ENCODE peak calls at places on chromosomes 11 and 22, in ten cellular contexts. One of them, this sample, is unnamed.
A peak's percentile ranks its signal among the peaks of the same experiment; 100 is the strongest.

GRCh38 chr11:19359425-19360000 is 118.8 kb upstream of the E2F8 start:
- DNase-seq in PC-3: no peak
- DNase-seq in neural progenitor cell: no peak
- DNase-seq in mesenchymal stem cell: peak; percentile 61
- DNase-seq in lower lobe of right lung: no peak
- DNase-seq in CD4-positive, CD25-positive, alpha-beta regulatory T cell: no peak
- DNase-seq in spleen: no peak
- DNase-seq in ovary: no peak
- DNase-seq in CD8-positive, alpha-beta memory T cell: no peak
- DNase-seq in neuronal stem cell: peak; percentile 36
- DNase-seq in this sample: peak; percentile 63

GRCh38 chr11:70504246-70505020 is 106.1 kb downstream of the CTTN start:
- DNase-seq in PC-3: no peak
- DNase-seq in neural progenitor cell: no peak
- DNase-seq in mesenchymal stem cell: no peak
- DNase-seq in lower lobe of right lung: peak; percentile 20
- DNase-seq in CD4-positive, CD25-positive, alpha-beta regulatory T cell: no peak
- DNase-seq in spleen: peak; percentile 63
- DNase-seq in ovary: no peak
- DNase-seq in CD8-positive, alpha-beta memory T cell: no peak
- DNase-seq in neuronal stem cell: no peak
- DNase-seq in this sample: no peak

GRCh38 chr11:103488021-103488420 is 378.8 kb downstream of the DYNC2H1 start:
- DNase-seq in PC-3: peak; percentile 89
- DNase-seq in neural progenitor cell: no peak
- DNase-seq in mesenchymal stem cell: no peak
- DNase-seq in lower lobe of right lung: no peak
- DNase-seq in CD4-positive, CD25-positive, alpha-beta regulatory T cell: peak; percentile 48
- DNase-seq in spleen: no peak
- DNase-seq in ovary: no peak
- DNase-seq in CD8-positive, alpha-beta memory T cell: no peak
- DNase-seq in neuronal stem cell: no peak
- DNase-seq in this sample: no peak

GRCh38 chr11:109480251-109480650 is 58.3 kb downstream of the C11orf87 start:
- DNase-seq in PC-3: no peak
- DNase-seq in neural progenitor cell: peak; percentile 1
- DNase-seq in mesenchymal stem cell: no peak
- DNase-seq in lower lobe of right lung: no peak
- DNase-seq in CD4-positive, CD25-positive, alpha-beta regulatory T cell: no peak
- DNase-seq in spleen: no peak
- DNase-seq in ovary: no peak
- DNase-seq in CD8-positive, alpha-beta memory T cell: no peak
- DNase-seq in neuronal stem cell: no peak
- DNase-seq in this sample: no peak

GRCh38 chr11:22479133-22479690 is 141.0 kb downstream of the SLC17A6 start:
- DNase-seq in PC-3: no peak
- DNase-seq in neural progenitor cell: no peak
- DNase-seq in mesenchymal stem cell: no peak
- DNase-seq in lower lobe of right lung: no peak
- DNase-seq in CD4-positive, CD25-positive, alpha-beta regulatory T cell: no peak
- DNase-seq in spleen: no peak
- DNase-seq in ovary: no peak
- DNase-seq in CD8-positive, alpha-beta memory T cell: no peak
- DNase-seq in neuronal stem cell: no peak
- DNase-seq in this sample: peak; percentile 84

GRCh38 chr22:19060356-19061009 is 61.7 kb downstream of the DGCR2 start:
- DNase-seq in PC-3: peak; percentile 76
- DNase-seq in neural progenitor cell: no peak
- DNase-seq in mesenchymal stem cell: peak; percentile 71
- DNase-seq in lower lobe of right lung: peak; percentile 20
- DNase-seq in CD4-positive, CD25-positive, alpha-beta regulatory T cell: no peak
- DNase-seq in spleen: peak; percentile 28
- DNase-seq in ovary: no peak
- DNase-seq in CD8-positive, alpha-beta memory T cell: no peak
- DNase-seq in neuronal stem cell: no peak
- DNase-seq in this sample: peak; percentile 18

GRCh38 chr11:89293966-89294679 is 116.4 kb downstream of the TYR start:
- DNase-seq in PC-3: no peak
- DNase-seq in neural progenitor cell: peak; percentile 72
- DNase-seq in mesenchymal stem cell: peak; percentile 21
- DNase-seq in lower lobe of right lung: no peak
- DNase-seq in CD4-positive, CD25-positive, alpha-beta regulatory T cell: no peak
- DNase-seq in spleen: no peak
- DNase-seq in ovary: peak; percentile 30
- DNase-seq in CD8-positive, alpha-beta memory T cell: no peak
- DNase-seq in neuronal stem cell: peak; percentile 17
- DNase-seq in this sample: peak; percentile 36

GRCh38 chr11:9069256-9069655 is 22.1 kb downstream of the SCUBE2 start:
- DNase-seq in PC-3: no peak
- DNase-seq in neural progenitor cell: no peak
- DNase-seq in mesenchymal stem cell: no peak
- DNase-seq in lower lobe of right lung: no peak
- DNase-seq in CD4-positive, CD25-positive, alpha-beta regulatory T cell: no peak
- DNase-seq in spleen: no peak
- DNase-seq in ovary: no peak
- DNase-seq in CD8-positive, alpha-beta memory T cell: no peak
- DNase-seq in neuronal stem cell: no peak
- DNase-seq in this sample: no peak

GRCh38 chr11:13207270-13207664 is 70.3 kb upstream of the BMAL1 start:
- DNase-seq in PC-3: no peak
- DNase-seq in neural progenitor cell: no peak
- DNase-seq in mesenchymal stem cell: no peak
- DNase-seq in lower lobe of right lung: no peak
- DNase-seq in CD4-positive, CD25-positive, alpha-beta regulatory T cell: no peak
- DNase-seq in spleen: no peak
- DNase-seq in ovary: no peak
- DNase-seq in CD8-positive, alpha-beta memory T cell: no peak
- DNase-seq in neuronal stem cell: no peak
- DNase-seq in this sample: no peak

GRCh38 chr11:63032451-63032850 is 16.8 kb upstream of the SLC22A8 start:
- DNase-seq in PC-3: no peak
- DNase-seq in neural progenitor cell: no peak
- DNase-seq in mesenchymal stem cell: no peak
- DNase-seq in lower lobe of right lung: no peak
- DNase-seq in CD4-positive, CD25-positive, alpha-beta regulatory T cell: no peak
- DNase-seq in spleen: no peak
- DNase-seq in ovary: no peak
- DNase-seq in CD8-positive, alpha-beta memory T cell: no peak
- DNase-seq in neuronal stem cell: no peak
- DNase-seq in this sample: no peak

GRCh38 chr22:23404689-23405365 is 175.3 kb downstream of the IGLL1 start:
- DNase-seq in PC-3: peak; percentile 31
- DNase-seq in neural progenitor cell: peak; percentile 53
- DNase-seq in mesenchymal stem cell: peak; percentile 54
- DNase-seq in lower lobe of right lung: no peak
- DNase-seq in CD4-positive, CD25-positive, alpha-beta regulatory T cell: no peak
- DNase-seq in spleen: peak; percentile 60
- DNase-seq in ovary: peak; percentile 72
- DNase-seq in CD8-positive, alpha-beta memory T cell: no peak
- DNase-seq in neuronal stem cell: peak; percentile 67
- DNase-seq in this sample: peak; percentile 75

GRCh38 chr11:12090061-12090572 is 20.3 kb upstream of the MICAL2 start:
- DNase-seq in PC-3: peak; percentile 94
- DNase-seq in neural progenitor cell: no peak
- DNase-seq in mesenchymal stem cell: no peak
- DNase-seq in lower lobe of right lung: peak; percentile 54
- DNase-seq in CD4-positive, CD25-positive, alpha-beta regulatory T cell: peak; percentile 65
- DNase-seq in spleen: no peak
- DNase-seq in ovary: no peak
- DNase-seq in CD8-positive, alpha-beta memory T cell: no peak
- DNase-seq in neuronal stem cell: no peak
- DNase-seq in this sample: peak; percentile 34
- H3K4me1 ChIP-seq in PC-3: peaks cover 70% of the 10 kb centered on the region
- H3K4me1 ChIP-seq in neural progenitor cell: peaks cover 25% of the 10 kb centered on the region
- H3K4me1 ChIP-seq in mesenchymal stem cell: peaks cover 40% of the 10 kb centered on the region
- H3K4me1 ChIP-seq in lower lobe of right lung: peaks cover 75% of the 10 kb centered on the region
- H3K4me1 ChIP-seq in CD4-positive, CD25-positive, alpha-beta regulatory T cell: peaks cover 44% of the 10 kb centered on the region
- H3K4me1 ChIP-seq in spleen: peaks cover 69% of the 10 kb centered on the region
- H3K4me1 ChIP-seq in ovary: peaks cover 9% of the 10 kb centered on the region
- H3K4me1 ChIP-seq in CD8-positive, alpha-beta memory T cell: peaks cover 66% of the 10 kb centered on the region
- H3K4me1 ChIP-seq in neuronal stem cell: peaks cover 2% of the 10 kb centered on the region
- H3K4me1 ChIP-seq in this sample: peaks cover 38% of the 10 kb centered on the region

DNA sequence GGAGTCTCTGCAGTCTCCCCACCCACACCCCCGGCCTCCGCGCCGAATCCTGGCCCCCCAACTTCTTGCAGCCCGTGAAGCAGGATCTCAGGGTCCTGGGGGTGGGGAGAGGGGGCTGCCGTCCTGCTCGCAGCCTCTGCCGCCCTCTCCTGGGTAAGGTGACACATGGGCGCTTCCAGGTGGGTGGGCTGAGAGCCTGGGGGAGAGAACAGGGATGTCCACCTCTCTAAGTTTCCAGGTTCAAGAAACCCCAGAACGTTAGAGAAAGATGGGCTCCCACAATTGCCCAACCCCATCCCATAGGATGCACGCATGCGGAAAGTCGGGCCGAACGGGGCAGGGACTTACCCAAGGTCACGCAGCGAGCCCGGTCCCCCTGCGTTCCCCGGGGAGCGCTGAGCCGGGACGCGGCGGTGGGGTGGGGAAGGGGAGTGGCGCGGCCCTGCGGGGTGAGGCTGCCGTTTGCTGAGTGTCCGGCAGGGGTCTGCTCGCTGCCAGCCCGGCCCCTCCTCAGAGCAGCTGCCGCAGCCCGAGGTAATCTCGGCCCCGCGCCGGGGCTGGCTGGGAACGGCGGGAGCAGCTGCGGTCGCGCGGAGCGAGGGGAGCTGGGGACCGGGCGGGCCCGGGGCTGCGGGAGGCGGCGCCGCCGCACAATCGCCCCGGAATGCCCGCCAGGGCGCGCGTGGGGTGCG is 705 bp upstream of the CAPN1 start:
- DNase-seq in PC-3: peak; percentile 72
- DNase-seq in neural progenitor cell: peak; percentile 95
- DNase-seq in mesenchymal stem cell: peak; percentile 81
- DNase-seq in lower lobe of right lung: peak; percentile 79
- DNase-seq in CD4-positive, CD25-positive, alpha-beta regulatory T cell: peak; percentile 62
- DNase-seq in spleen: peak; percentile 91
- DNase-seq in ovary: peak; percentile 74
- DNase-seq in CD8-positive, alpha-beta memory T cell: peak; percentile 56
- DNase-seq in neuronal stem cell: peak; percentile 78
- DNase-seq in this sample: peak; percentile 89
- H3K4me3 ChIP-seq in PC-3: peak overlapping the region; percentile 92
- H3K4me3 ChIP-seq in neural progenitor cell: peak overlapping the region; percentile 86
- H3K4me3 ChIP-seq in mesenchymal stem cell: peak overlapping the region; percentile 84
- H3K4me3 ChIP-seq in lower lobe of right lung: peak overlapping the region; percentile 98
- H3K4me3 ChIP-seq in CD4-positive, CD25-positive, alpha-beta regulatory T cell: peak overlapping the region; percentile 41
- H3K4me3 ChIP-seq in spleen: peak overlapping the region; percentile 92
- H3K4me3 ChIP-seq in ovary: peak overlapping the region; percentile 56
- H3K4me3 ChIP-seq in CD8-positive, alpha-beta memory T cell: peak overlapping the region; percentile 76
- H3K4me3 ChIP-seq in neuronal stem cell: peak overlapping the region; percentile 94
- H3K4me3 ChIP-seq in this sample: peak overlapping the region; percentile 95

GRCh38 chr22:37631448-37632173 is 7.9 kb upstream of the SH3BP1 start:
- DNase-seq in PC-3: no peak
- DNase-seq in neural progenitor cell: no peak
- DNase-seq in mesenchymal stem cell: no peak
- DNase-seq in lower lobe of right lung: no peak
- DNase-seq in CD4-positive, CD25-positive, alpha-beta regulatory T cell: peak; percentile 26
- DNase-seq in spleen: peak; percentile 84
- DNase-seq in ovary: no peak
- DNase-seq in CD8-positive, alpha-beta memory T cell: peak; percentile 31
- DNase-seq in neuronal stem cell: no peak
- DNase-seq in this sample: no peak
- H3K4me1 ChIP-seq in PC-3: no peaks in the 10 kb centered on the region
- H3K4me1 ChIP-seq in neural progenitor cell: peaks cover 17% of the 10 kb centered on the region
- H3K4me1 ChIP-seq in mesenchymal stem cell: peaks cover 67% of the 10 kb centered on the region
- H3K4me1 ChIP-seq in lower lobe of right lung: peaks cover 60% of the 10 kb centered on the region
- H3K4me1 ChIP-seq in CD4-positive, CD25-positive, alpha-beta regulatory T cell: peaks cover 83% of the 10 kb centered on the region
- H3K4me1 ChIP-seq in spleen: peaks cover 88% of the 10 kb centered on the region
- H3K4me1 ChIP-seq in ovary: peaks cover 16% of the 10 kb centered on the region
- H3K4me1 ChIP-seq in CD8-positive, alpha-beta memory T cell: peaks cover 77% of the 10 kb centered on the region
- H3K4me1 ChIP-seq in neuronal stem cell: peaks cover 24% of the 10 kb centered on the region
- H3K4me1 ChIP-seq in this sample: peaks cover 50% of the 10 kb centered on the region

DNA sequence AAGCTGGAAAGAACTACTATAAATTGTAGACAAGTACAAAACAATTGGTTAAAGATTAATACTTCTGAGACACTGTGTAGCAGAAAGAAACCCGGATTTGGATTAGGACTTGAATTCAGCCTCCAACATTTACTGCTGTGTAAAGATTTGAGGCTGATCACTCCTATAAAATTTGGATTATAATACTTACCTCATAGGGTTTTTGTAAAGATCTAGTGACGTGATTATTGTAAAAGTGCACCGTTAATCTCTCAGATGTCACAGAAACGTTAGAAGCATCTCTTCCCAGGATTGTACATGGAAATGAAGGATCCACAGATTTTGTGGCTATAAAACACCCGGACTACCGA is 323 bp upstream of the HIKESHI start:
- DNase-seq in PC-3: no peak
- DNase-seq in neural progenitor cell: no peak
- DNase-seq in mesenchymal stem cell: no peak
- DNase-seq in lower lobe of right lung: no peak
- DNase-seq in CD4-positive, CD25-positive, alpha-beta regulatory T cell: no peak
- DNase-seq in spleen: no peak
- DNase-seq in ovary: no peak
- DNase-seq in CD8-positive, alpha-beta memory T cell: no peak
- DNase-seq in neuronal stem cell: no peak
- DNase-seq in this sample: no peak
- H3K4me3 ChIP-seq in PC-3: peak overlapping the region; percentile 97
- H3K4me3 ChIP-seq in neural progenitor cell: peak overlapping the region; percentile 82
- H3K4me3 ChIP-seq in mesenchymal stem cell: no peak overlapping the region
- H3K4me3 ChIP-seq in lower lobe of right lung: peak overlapping the region; percentile 70
- H3K4me3 ChIP-seq in CD4-positive, CD25-positive, alpha-beta regulatory T cell: peak overlapping the region; percentile 99
- H3K4me3 ChIP-seq in spleen: peak overlapping the region; percentile 69
- H3K4me3 ChIP-seq in ovary: peak overlapping the region; percentile 63
- H3K4me3 ChIP-seq in CD8-positive, alpha-beta memory T cell: peak overlapping the region; percentile 79
- H3K4me3 ChIP-seq in neuronal stem cell: peak overlapping the region; percentile 76
- H3K4me3 ChIP-seq in this sample: peak overlapping the region; percentile 94

GRCh38 chr22:39173787-39174497 is 21.5 kb upstream of the CBX7 start:
- DNase-seq in PC-3: no peak
- DNase-seq in neural progenitor cell: no peak
- DNase-seq in mesenchymal stem cell: no peak
- DNase-seq in lower lobe of right lung: no peak
- DNase-seq in CD4-positive, CD25-positive, alpha-beta regulatory T cell: peak; percentile 53
- DNase-seq in spleen: peak; percentile 82
- DNase-seq in ovary: no peak
- DNase-seq in CD8-positive, alpha-beta memory T cell: no peak
- DNase-seq in neuronal stem cell: no peak
- DNase-seq in this sample: no peak
- H3K4me1 ChIP-seq in PC-3: peaks cover 61% of the 10 kb centered on the region
- H3K4me1 ChIP-seq in neural progenitor cell: peaks cover 57% of the 10 kb centered on the region
- H3K4me1 ChIP-seq in mesenchymal stem cell: peaks cover 62% of the 10 kb centered on the region
- H3K4me1 ChIP-seq in lower lobe of right lung: peaks cover 75% of the 10 kb centered on the region
- H3K4me1 ChIP-seq in CD4-positive, CD25-positive, alpha-beta regulatory T cell: peaks cover 70% of the 10 kb centered on the region
- H3K4me1 ChIP-seq in spleen: peaks cover 86% of the 10 kb centered on the region
- H3K4me1 ChIP-seq in ovary: peaks cover 22% of the 10 kb centered on the region
- H3K4me1 ChIP-seq in CD8-positive, alpha-beta memory T cell: peaks cover 65% of the 10 kb centered on the region
- H3K4me1 ChIP-seq in neuronal stem cell: peaks cover 57% of the 10 kb centered on the region
- H3K4me1 ChIP-seq in this sample: peaks cover 32% of the 10 kb centered on the region

DNA sequence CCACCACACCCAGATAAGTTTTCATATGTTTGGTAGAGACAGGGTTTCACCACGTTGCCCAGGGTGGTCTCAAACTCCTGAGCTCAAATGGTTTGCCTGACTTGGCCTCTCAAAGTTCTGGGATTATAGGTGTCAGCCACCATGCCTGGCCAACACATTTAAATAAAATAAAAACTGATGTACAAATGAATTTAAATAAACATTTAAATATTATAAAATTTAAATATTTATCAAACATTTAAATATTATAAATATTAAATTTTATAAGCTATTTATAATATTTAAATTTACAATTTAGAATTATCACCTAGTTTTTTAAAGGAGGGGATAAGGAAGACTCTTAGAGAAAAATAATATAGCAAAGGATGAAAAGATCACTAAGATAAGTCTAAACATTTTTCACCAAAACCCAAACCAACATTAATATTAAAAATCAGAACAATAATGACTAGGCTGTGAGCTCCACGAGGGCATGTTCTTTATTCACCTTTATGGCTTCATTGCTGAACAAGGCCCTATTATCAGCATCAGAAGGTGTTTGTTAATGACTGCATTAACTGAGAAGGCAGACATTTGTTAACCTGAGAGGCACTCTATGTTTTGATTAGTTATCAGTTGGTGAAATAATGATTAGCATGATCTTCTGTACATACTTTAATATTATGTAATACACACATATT is 7.2 kb downstream of the IL18 start:
- DNase-seq in PC-3: no peak
- DNase-seq in neural progenitor cell: no peak
- DNase-seq in mesenchymal stem cell: no peak
- DNase-seq in lower lobe of right lung: no peak
- DNase-seq in CD4-positive, CD25-positive, alpha-beta regulatory T cell: no peak
- DNase-seq in spleen: no peak
- DNase-seq in ovary: no peak
- DNase-seq in CD8-positive, alpha-beta memory T cell: no peak
- DNase-seq in neuronal stem cell: no peak
- DNase-seq in this sample: no peak
- H3K4me3 ChIP-seq in PC-3: peak overlapping the region; percentile 15
- H3K4me3 ChIP-seq in neural progenitor cell: no peak overlapping the region
- H3K4me3 ChIP-seq in mesenchymal stem cell: no peak overlapping the region
- H3K4me3 ChIP-seq in lower lobe of right lung: no peak overlapping the region
- H3K4me3 ChIP-seq in CD4-positive, CD25-positive, alpha-beta regulatory T cell: no peak overlapping the region
- H3K4me3 ChIP-seq in spleen: no peak overlapping the region
- H3K4me3 ChIP-seq in ovary: no peak overlapping the region
- H3K4me3 ChIP-seq in CD8-positive, alpha-beta memory T cell: no peak overlapping the region
- H3K4me3 ChIP-seq in neuronal stem cell: no peak overlapping the region
- H3K4me3 ChIP-seq in this sample: no peak overlapping the region